ENCODE peak calls at places on chromosome 22, in nine cellular contexts. J, Y, E, D, U, P, W, K and I are unnamed samples.

GRCh38 chr22:47151064-47151463 is 388.6 kb downstream of the TBC1D22A start:
- DNase-seq in J (no peak), E (no peak), K (no peak), U (no peak), Y (no peak), P (no peak), W (no peak), D (no peak), I (no peak)

GRCh38 chr22:37204045-37204655 is 8.1 kb downstream of the SSTR3 start:
- DNase-seq in E (no peak), U (no peak), D (no peak), W (no peak), Y (no peak), K (no peak), P (no peak), J (no peak), I (no peak)

GRCh38 chr22:47586038-47586437 is 823.6 kb downstream of the TBC1D22A start:
- DNase-seq in P (no peak), U (no peak), E (no peak), W (no peak), K (no peak), D (no peak), Y (no peak), J (no peak), I (no peak)

GRCh38 chr22:36425977-36426523 is 38.3 kb upstream of the MYH9 start:
- DNase-seq in U (no peak), P (peak), J (peak), W (peak), E (no peak), D (no peak), K (no peak), Y (peak), I (no peak)

GRCh38 chr22:39470462-39471335 is 13.9 kb downstream of the MGAT3 start:
- DNase-seq in E (no peak), D (no peak), W (no peak), U (no peak), P (no peak), Y (no peak), J (peak), K (no peak), I (no peak)

GRCh38 chr22:45757068-45757467 is 85.4 kb downstream of the ATXN10 start:
- DNase-seq in W (peak), E (no peak), D (no peak), J (peak), P (no peak), U (no peak), K (no peak), Y (no peak), I (no peak)

GRCh38 chr22:45210174-45210573 is 30.5 kb downstream of the KIAA0930 start:
- DNase-seq in J (no peak), U (no peak), P (no peak), Y (no peak), D (no peak), K (no peak), E (no peak), W (no peak), I (no peak)

GRCh38 chr22:17726561-17727243 is 47.6 kb downstream of the BID start:
- DNase-seq in E (no peak), P (no peak), U (no peak), D (no peak), J (no peak), K (no peak), W (peak), Y (peak), I (no peak)

GRCh38 chr22:50727678-50728522 is 10.1 kb upstream of the ACR start:
- DNase-seq in U (no peak), W (peak), E (no peak), D (no peak), P (no peak), K (no peak), Y (no peak), J (no peak), I (no peak)

GRCh38 chr22:49590851-49591445 is 236.7 kb downstream of the BRD1 start:
- DNase-seq in W (no peak), E (no peak), U (no peak), D (no peak), P (no peak), K (no peak), Y (no peak), J (no peak), I (peak)

GRCh38 chr22:26023104-26023775 is 146.0 kb upstream of the SEZ6L start:
- DNase-seq in U (no peak), K (no peak), Y (no peak), E (no peak), D (no peak), W (no peak), P (no peak), J (no peak), I (no peak)

GRCh38 chr22:36419177-36419911 is 31.6 kb upstream of the MYH9 start:
- DNase-seq in W (peak), J (no peak), D (no peak), P (peak), Y (peak), U (no peak), E (peak), K (no peak), I (no peak)

GRCh38 chr22:29917052-29917902 is 34.3 kb downstream of the MTMR3 start:
- DNase-seq in K (no peak), Y (no peak), D (no peak), W (peak), J (no peak), E (no peak), P (no peak), U (no peak), I (no peak)